ENCODE peak calls at places on chromosomes 7 and 10, in ten cellular contexts. H is mammary epithelial cell; M is esophagus squamous epithelium; D is ACHN; W is effector CD4-positive, alpha-beta T cell; X is adrenal gland; G is hypothalamus; Q is non-pigmented ciliary epithelial cell; O is B cell; B is germinal center. Y is an unnamed sample.

GRCh38 chr7:152949198-152949597 is 189.6 kb downstream of the ACTR3B start:
- DNase-seq in H (no peak), M (no peak), D (no peak), W (no peak), X (no peak), G (no peak), Q (no peak), O (no peak), B (no peak), Y (no peak)

GRCh38 chr10:75247797-75248196 is 12.0 kb upstream of the COMTD1 start:
- DNase-seq in H (no peak), M (no peak), D (no peak), W (no peak), X (no peak), G (peak), Q (no peak), O (no peak), B (no peak), Y (no peak)

GRCh38 chr10:23326541-23327307 is 17.9 kb downstream of the C10orf67 start:
- DNase-seq in H (no peak), M (no peak), D (no peak), W (no peak), X (no peak), G (no peak), Q (no peak), O (no peak), B (no peak), Y (no peak)

GRCh38 chr10:63077800-63078199 is 55.3 kb upstream of the NRBF2 start:
- DNase-seq in H (no peak), M (no peak), D (no peak), W (no peak), X (no peak), G (no peak), Q (no peak), O (no peak), B (no peak), Y (no peak)

GRCh38 chr7:107446531-107446930 is 23.3 kb upstream of the GPR22 start:
- DNase-seq in H (peak), M (no peak), D (no peak), W (no peak), X (no peak), G (no peak), Q (peak), O (no peak), B (no peak), Y (peak)

GRCh38 chr10:44982114-44982460 is 3.5 kb upstream of the DEPP1 start:
- DNase-seq in H (peak), M (no peak), D (no peak), W (no peak), X (no peak), G (no peak), Q (no peak), O (no peak), B (no peak), Y (no peak)

GRCh38 chr7:145082366-145083240 is 246.8 kb upstream of the TPK1 start:
- DNase-seq in H (no peak), M (no peak), D (no peak), W (no peak), X (no peak), G (no peak), Q (no peak), O (no peak), B (no peak), Y (no peak)

GRCh38 chr10:84424731-84425165 is 96.4 kb downstream of the CCSER2 start:
- DNase-seq in H (peak), M (no peak), D (peak), W (no peak), X (peak), G (peak), Q (peak), O (no peak), B (no peak), Y (peak)

GRCh38 chr10:96345250-96345649 is 13.6 kb downstream of the OPALIN start:
- DNase-seq in H (no peak), M (no peak), D (no peak), W (no peak), X (no peak), G (no peak), Q (no peak), O (no peak), B (no peak), Y (no peak)